ENCODE peak calls at places on chromosomes 13 and 19, in four cellular contexts. S is H9, U is AG09309, Q is mesothelial cell of epicardium. H is an unnamed sample.

GRCh38 chr13:114019367-114019766 is 45.5 kb upstream of the C13orf46 start:
- DNase-seq in S (peak; percentile 69), Q (no peak), U (no peak), H (no peak)

GRCh38 chr19:56014765-56015164 is 28.2 kb downstream of the NLRP5 start:
- DNase-seq in S (no peak), Q (no peak), U (no peak), H (no peak)

GRCh38 chr19:47274071-47274890 is at the start of gene INAFM1:
- DNase-seq in Q (peak; percentile 100), S (peak; percentile 97), U (peak; percentile 52), H (peak; percentile 99)

GRCh38 chr19:50890422-50891252 is 17.4 kb downstream of the KLK2 start:
- DNase-seq in Q (no peak), S (no peak), U (no peak), H (no peak)

GRCh38 chr13:94268661-94269060 is 210.8 kb downstream of the DCT start:
- DNase-seq in U (no peak), S (no peak), Q (no peak), H (no peak)

GRCh38 chr19:44455100-44455499 is 6.8 kb upstream of the ZNF229 start:
- DNase-seq in S (no peak), Q (no peak), U (no peak), H (no peak)

GRCh38 chr13:110263906-110264305 is 43.1 kb downstream of the COL4A1 start:
- DNase-seq in Q (no peak), U (no peak), S (no peak), H (peak; percentile 70)

GRCh38 chr19:53597023-53597422 is 34.8 kb upstream of the DPRX start:
- DNase-seq in U (no peak), Q (no peak), S (no peak), H (no peak)

GRCh38 chr19:19077103-19077502 is 13.3 kb downstream of the SLC25A42 start:
- DNase-seq in Q (no peak), S (no peak), U (no peak), H (no peak)

GRCh38 chr13:30763786-30764440 is 28.6 kb downstream of the ALOX5AP start:
- DNase-seq in S (no peak), Q (no peak), U (no peak), H (no peak)

GRCh38 chr19:37928527-37929286 is 21.7 kb downstream of the SIPA1L3 start:
- DNase-seq in Q (no peak), U (no peak), S (peak; percentile 52), H (no peak)

GRCh38 chr13:28031220-28031903 is 42.9 kb upstream of the URAD start:
- DNase-seq in U (no peak), S (no peak), Q (no peak), H (no peak)

GRCh38 chr13:45331123-45331619 is 9.8 kb downstream of the TPT1 start:
- DNase-seq in S (no peak), Q (no peak), U (no peak), H (no peak)

GRCh38 chr13:80131204-80131603 is 209.7 kb downstream of the SPRY2 start:
- DNase-seq in S (peak; percentile 38), Q (no peak), U (no peak), H (no peak)

GRCh38 chr13:20118268-20119140 is 42.3 kb downstream of the GJA3 start:
- DNase-seq in U (no peak), Q (peak; percentile 53), S (peak; percentile 70), H (no peak)

GRCh38 chr19:18353378-18354005 is 13.1 kb downstream of the PGPEP1 start:
- DNase-seq in Q (no peak), U (no peak), S (no peak), H (no peak)

GRCh38 chr19:38384209-38385027 is 3.4 kb downstream of the GGN start:
- DNase-seq in S (peak; percentile 78), Q (no peak), U (no peak), H (no peak)

GRCh38 chr13:42333613-42334328 is 61.8 kb downstream of the AKAP11 start:
- DNase-seq in S (peak; percentile 41), Q (no peak), U (no peak), H (no peak)

GRCh38 chr13:38635030-38635429 is 51.8 kb upstream of the FREM2 start:
- DNase-seq in S (no peak), Q (no peak), U (no peak), H (no peak)

GRCh38 chr13:74287672-74288169 is 153.5 kb upstream of the KLF12 start:
- DNase-seq in Q (peak; percentile 47), U (no peak), S (peak; percentile 71), H (no peak)

GRCh38 chr19:55080121-55080914 is 4.6 kb downstream of the EPS8L1 start:
- DNase-seq in U (no peak), S (peak; percentile 92), Q (peak; percentile 75), H (peak; percentile 89)

GRCh38 chr19:36876993-36877938 is 26.6 kb downstream of the ZNF345 start:
- DNase-seq in U (no peak), S (no peak), Q (no peak), H (no peak)

GRCh38 chr19:13946414-13946813 is 5.9 kb upstream of the DCAF15 start:
- DNase-seq in U (no peak), Q (no peak), S (no peak), H (no peak)

GRCh38 chr19:6717441-6717971 is 2.9 kb downstream of the C3 start:
- DNase-seq in Q (no peak), S (peak; percentile 46), U (no peak), H (no peak)

GRCh38 chr13:36297259-36297599 is 385 bp downstream of the CCDC169 start:
- DNase-seq in Q (no peak), S (no peak), U (no peak), H (no peak)

GRCh38 chr13:83752141-83752540 is 130.1 kb downstream of the SLITRK1 start:
- DNase-seq in S (no peak), U (peak; percentile 13), Q (no peak), H (no peak)

GRCh38 chr13:40632915-40633314 is 33.5 kb downstream of the FOXO1 start:
- DNase-seq in Q (no peak), U (no peak), S (no peak), H (no peak)

GRCh38 chr19:48588670-48589399 is 17.7 kb upstream of the SPACA4 start:
- DNase-seq in S (peak; percentile 91), Q (peak; percentile 98), U (no peak), H (peak; percentile 97)

GRCh38 chr19:10478903-10479384 is 24.2 kb downstream of the KEAP1 start:
- DNase-seq in Q (peak; percentile 68), U (no peak), S (peak; percentile 97), H (peak; percentile 90)
- TF ChIP-seq CTCF in Q (peak; percentile 32), U (peak; percentile 39), S (peak; percentile 93), H (peak; percentile 68)

DNA sequence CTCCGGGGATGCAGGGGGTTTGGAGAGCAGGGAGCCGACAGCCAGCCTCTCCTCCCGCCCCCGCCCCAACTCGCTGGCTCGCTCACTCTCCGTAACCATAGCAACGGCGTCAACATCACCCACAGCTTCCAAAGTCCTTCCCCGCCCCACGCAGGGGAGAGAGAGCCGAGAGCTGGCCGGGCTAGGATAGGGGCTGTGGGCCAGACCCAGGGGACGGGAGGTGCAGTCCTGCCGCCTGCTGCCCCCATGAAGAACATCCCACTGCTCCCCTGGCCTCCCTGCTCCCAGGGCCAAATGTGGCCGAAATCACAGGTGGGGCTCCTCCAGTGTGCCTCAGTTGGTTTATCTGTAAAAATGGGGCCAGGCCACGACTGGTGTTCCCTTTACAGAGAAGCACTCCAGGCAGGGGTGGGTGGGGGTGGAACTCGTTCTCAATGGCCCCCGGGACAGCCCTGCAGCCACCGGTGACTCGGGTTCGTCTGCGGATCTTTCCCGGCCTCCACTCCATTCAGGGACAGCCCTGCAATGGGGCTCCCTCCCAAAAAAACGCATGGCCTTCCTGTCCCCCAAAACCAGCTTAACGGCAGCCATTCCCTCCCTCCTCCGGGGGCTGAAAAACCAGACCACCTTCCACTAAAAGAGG is 3.1 kb downstream of the KLF16 start:
- DNase-seq in U (no peak), Q (peak; percentile 69), S (no peak), H (peak; percentile 91)
- TF ChIP-seq CTCF in U (no peak), Q (no peak), S (no peak), H (no peak)

GRCh38 chr19:15663245-15663644 is 9.6 kb upstream of the CYP4F12 start:
- DNase-seq in S (no peak), U (no peak), Q (no peak), H (peak; percentile 30)
- TF ChIP-seq CTCF in S (no peak), U (no peak), Q (no peak), H (no peak)

DNA sequence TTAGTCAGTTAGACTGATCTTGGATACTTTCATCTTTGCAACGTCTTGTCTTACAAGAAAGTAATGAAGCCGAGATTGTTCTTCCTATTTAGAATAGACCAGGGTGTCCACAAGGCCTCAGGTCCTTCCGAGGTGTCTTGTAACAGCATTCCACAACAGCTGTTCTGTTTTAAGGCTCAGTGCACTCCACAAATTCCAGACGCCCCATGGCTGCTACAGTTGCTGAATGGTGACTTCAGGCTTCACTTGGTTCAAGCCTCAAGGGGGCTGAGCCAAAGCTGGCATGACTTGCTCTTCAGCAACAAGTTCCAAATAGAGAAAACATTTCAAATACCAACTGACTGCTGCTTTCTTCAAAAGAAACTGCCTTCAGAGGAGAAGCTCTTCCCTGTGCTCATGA is 143.4 kb downstream of the SHISA2 start:
- DNase-seq in U (no peak), Q (no peak), S (no peak), H (no peak)
- TF ChIP-seq CTCF in U (no peak), Q (no peak), S (no peak), H (no peak)

GRCh38 chr13:85879014-85879413 is 79.8 kb upstream of the SLITRK6 start:
- DNase-seq in S (no peak), Q (no peak), U (no peak), H (no peak)
- TF ChIP-seq CTCF in S (no peak), Q (no peak), U (no peak), H (peak; percentile 25)